ENCODE peak calls at places on chromosomes 7 and 10, in six cellular contexts. One of them, this sample, is unnamed. For H3K36me3, the result is how much of the 10 kb centered on the place peaks cover.

GRCh38 chr10:1270906-1271305 is 214.7 kb downstream of the WDR37 start:
- DNase-seq in hepatocyte: no peak
- DNase-seq in gastrocnemius medialis: no peak
- DNase-seq in fibroblast of lung: no peak
- DNase-seq in endothelial cell of umbilical vein: no peak
- DNase-seq in lung: no peak
- DNase-seq in this sample: peak

GRCh38 chr7:127887096-127887495 is 144.1 kb downstream of the LRRC4 start:
- DNase-seq in hepatocyte: no peak
- DNase-seq in gastrocnemius medialis: no peak
- DNase-seq in fibroblast of lung: no peak
- DNase-seq in endothelial cell of umbilical vein: no peak
- DNase-seq in lung: no peak
- DNase-seq in this sample: no peak

GRCh38 chr10:69944761-69945160 is 107.9 kb upstream of the MACROH2A2 start:
- DNase-seq in hepatocyte: no peak
- DNase-seq in gastrocnemius medialis: no peak
- DNase-seq in fibroblast of lung: no peak
- DNase-seq in endothelial cell of umbilical vein: no peak
- DNase-seq in lung: no peak
- DNase-seq in this sample: no peak

GRCh38 chr10:121753726-121754476 is 155.7 kb upstream of the FGFR2 start:
- DNase-seq in hepatocyte: no peak
- DNase-seq in gastrocnemius medialis: no peak
- DNase-seq in fibroblast of lung: peak
- DNase-seq in endothelial cell of umbilical vein: peak
- DNase-seq in lung: no peak
- DNase-seq in this sample: no peak

GRCh38 chr10:58555170-58555929 is 42.7 kb downstream of the BICC1 start:
- DNase-seq in hepatocyte: no peak
- DNase-seq in gastrocnemius medialis: no peak
- DNase-seq in fibroblast of lung: no peak
- DNase-seq in endothelial cell of umbilical vein: no peak
- DNase-seq in lung: no peak
- DNase-seq in this sample: no peak

GRCh38 chr7:155785536-155785935 is 26.7 kb downstream of the SHH start:
- DNase-seq in hepatocyte: no peak
- DNase-seq in gastrocnemius medialis: no peak
- DNase-seq in fibroblast of lung: peak
- DNase-seq in endothelial cell of umbilical vein: peak
- DNase-seq in lung: no peak
- DNase-seq in this sample: no peak

GRCh38 chr10:114855776-114856543 is 34.4 kb downstream of the FHIP2A start:
- DNase-seq in hepatocyte: no peak
- DNase-seq in gastrocnemius medialis: no peak
- DNase-seq in fibroblast of lung: peak
- DNase-seq in endothelial cell of umbilical vein: peak
- DNase-seq in lung: no peak
- DNase-seq in this sample: no peak

GRCh38 chr7:260441-261281 is 29.3 kb upstream of the FOXL3 start:
- DNase-seq in hepatocyte: no peak
- DNase-seq in gastrocnemius medialis: no peak
- DNase-seq in fibroblast of lung: no peak
- DNase-seq in endothelial cell of umbilical vein: no peak
- DNase-seq in lung: no peak
- DNase-seq in this sample: no peak

GRCh38 chr10:69123306-69123746 is 652 bp upstream of the VPS26A start:
- DNase-seq in hepatocyte: peak
- DNase-seq in gastrocnemius medialis: no peak
- DNase-seq in fibroblast of lung: peak
- DNase-seq in endothelial cell of umbilical vein: no peak
- DNase-seq in lung: no peak
- DNase-seq in this sample: no peak

GRCh38 chr10:3825244-3825643 is 40.2 kb upstream of the KLF6 start:
- DNase-seq in hepatocyte: peak
- DNase-seq in gastrocnemius medialis: peak
- DNase-seq in fibroblast of lung: peak
- DNase-seq in endothelial cell of umbilical vein: no peak
- DNase-seq in lung: no peak
- DNase-seq in this sample: peak

GRCh38 chr10:10911471-10911921 is 106.2 kb upstream of the CELF2 start:
- DNase-seq in hepatocyte: peak
- DNase-seq in gastrocnemius medialis: peak
- DNase-seq in fibroblast of lung: peak
- DNase-seq in endothelial cell of umbilical vein: peak
- DNase-seq in lung: peak
- DNase-seq in this sample: peak

GRCh38 chr10:71981024-71981867 is 17.1 kb downstream of the CHST3 start:
- DNase-seq in hepatocyte: no peak
- DNase-seq in gastrocnemius medialis: no peak
- DNase-seq in fibroblast of lung: peak
- DNase-seq in endothelial cell of umbilical vein: peak
- DNase-seq in lung: no peak
- DNase-seq in this sample: no peak

GRCh38 chr10:133251388-133252222 is 13.9 kb downstream of the VENTX start:
- DNase-seq in hepatocyte: no peak
- DNase-seq in gastrocnemius medialis: no peak
- DNase-seq in fibroblast of lung: no peak
- DNase-seq in endothelial cell of umbilical vein: no peak
- DNase-seq in lung: no peak
- DNase-seq in this sample: no peak

GRCh38 chr10:12181065-12181775 is 14.5 kb downstream of the NUDT5 start:
- DNase-seq in hepatocyte: no peak
- DNase-seq in gastrocnemius medialis: no peak
- DNase-seq in fibroblast of lung: no peak
- DNase-seq in endothelial cell of umbilical vein: no peak
- DNase-seq in lung: no peak
- DNase-seq in this sample: no peak

GRCh38 chr10:24272374-24272773 is 63.4 kb downstream of the KIAA1217 start:
- DNase-seq in hepatocyte: no peak
- DNase-seq in gastrocnemius medialis: no peak
- DNase-seq in fibroblast of lung: no peak
- DNase-seq in endothelial cell of umbilical vein: no peak
- DNase-seq in lung: no peak
- DNase-seq in this sample: no peak

GRCh38 chr7:98569606-98570337 is 47.3 kb upstream of the NPTX2 start:
- DNase-seq in hepatocyte: no peak
- DNase-seq in gastrocnemius medialis: peak
- DNase-seq in fibroblast of lung: no peak
- DNase-seq in endothelial cell of umbilical vein: no peak
- DNase-seq in lung: no peak
- DNase-seq in this sample: no peak

GRCh38 chr7:92691578-92691977 is 101.4 kb upstream of the FAM133B start:
- DNase-seq in hepatocyte: peak
- DNase-seq in gastrocnemius medialis: no peak
- DNase-seq in fibroblast of lung: peak
- DNase-seq in endothelial cell of umbilical vein: peak
- DNase-seq in lung: no peak
- DNase-seq in this sample: no peak

GRCh38 chr7:144830024-144830785 is 5.6 kb downstream of the TPK1 start:
- DNase-seq in hepatocyte: peak
- DNase-seq in gastrocnemius medialis: no peak
- DNase-seq in fibroblast of lung: no peak
- DNase-seq in endothelial cell of umbilical vein: no peak
- DNase-seq in lung: no peak
- DNase-seq in this sample: no peak

GRCh38 chr7:134298902-134299683 is 17.6 kb downstream of the SLC35B4 start:
- DNase-seq in hepatocyte: peak
- DNase-seq in gastrocnemius medialis: no peak
- DNase-seq in fibroblast of lung: peak
- DNase-seq in endothelial cell of umbilical vein: no peak
- DNase-seq in lung: no peak
- DNase-seq in this sample: no peak

GRCh38 chr10:24241536-24241935 is 32.6 kb downstream of the KIAA1217 start:
- DNase-seq in hepatocyte: no peak
- DNase-seq in gastrocnemius medialis: no peak
- DNase-seq in fibroblast of lung: no peak
- DNase-seq in endothelial cell of umbilical vein: no peak
- DNase-seq in lung: no peak
- DNase-seq in this sample: no peak

GRCh38 chr7:15554081-15554480 is 7.7 kb downstream of the AGMO start:
- DNase-seq in hepatocyte: no peak
- DNase-seq in gastrocnemius medialis: no peak
- DNase-seq in fibroblast of lung: no peak
- DNase-seq in endothelial cell of umbilical vein: peak
- DNase-seq in lung: no peak
- DNase-seq in this sample: no peak

GRCh38 chr10:4316166-4316810 is 509.7 kb upstream of the AKR1E2 start:
- DNase-seq in hepatocyte: no peak
- DNase-seq in gastrocnemius medialis: peak
- DNase-seq in fibroblast of lung: peak
- DNase-seq in endothelial cell of umbilical vein: no peak
- DNase-seq in lung: no peak
- DNase-seq in this sample: peak

GRCh38 chr10:52314007-52314821 is at the start of gene DKK1:
- DNase-seq in hepatocyte: peak
- DNase-seq in gastrocnemius medialis: peak
- DNase-seq in fibroblast of lung: peak
- DNase-seq in endothelial cell of umbilical vein: peak
- DNase-seq in lung: peak
- DNase-seq in this sample: peak

GRCh38 chr10:63224241-63224640 is 91.1 kb downstream of the NRBF2 start:
- DNase-seq in hepatocyte: no peak
- DNase-seq in gastrocnemius medialis: no peak
- DNase-seq in fibroblast of lung: no peak
- DNase-seq in endothelial cell of umbilical vein: no peak
- DNase-seq in lung: no peak
- DNase-seq in this sample: no peak

GRCh38 chr10:73865459-73866442 is 8.6 kb downstream of the CAMK2G start:
- DNase-seq in hepatocyte: no peak
- DNase-seq in gastrocnemius medialis: no peak
- DNase-seq in fibroblast of lung: no peak
- DNase-seq in endothelial cell of umbilical vein: no peak
- DNase-seq in lung: peak
- DNase-seq in this sample: no peak

GRCh38 chr7:73602721-73603651 is 21.3 kb downstream of the MLXIPL start:
- DNase-seq in hepatocyte: no peak
- DNase-seq in gastrocnemius medialis: no peak
- DNase-seq in fibroblast of lung: no peak
- DNase-seq in endothelial cell of umbilical vein: no peak
- DNase-seq in lung: no peak
- DNase-seq in this sample: no peak

GRCh38 chr7:1654738-1655490 is 15.2 kb upstream of the ELFN1 start:
- DNase-seq in hepatocyte: no peak
- DNase-seq in gastrocnemius medialis: no peak
- DNase-seq in fibroblast of lung: no peak
- DNase-seq in endothelial cell of umbilical vein: no peak
- DNase-seq in lung: no peak
- DNase-seq in this sample: no peak

GRCh38 chr10:5566606-5567005 is 41.8 kb downstream of the CALML3 start:
- DNase-seq in hepatocyte: no peak
- DNase-seq in gastrocnemius medialis: no peak
- DNase-seq in fibroblast of lung: no peak
- DNase-seq in endothelial cell of umbilical vein: no peak
- DNase-seq in lung: no peak
- DNase-seq in this sample: peak

GRCh38 chr7:142854505-142855400 is at the start of gene EPHB6:
- DNase-seq in hepatocyte: peak
- DNase-seq in gastrocnemius medialis: peak
- DNase-seq in fibroblast of lung: peak
- DNase-seq in endothelial cell of umbilical vein: no peak
- DNase-seq in lung: peak
- DNase-seq in this sample: peak

GRCh38 chr7:129874722-129875121 is 78.0 kb downstream of the UBE2H start:
- DNase-seq in hepatocyte: no peak
- DNase-seq in gastrocnemius medialis: no peak
- DNase-seq in fibroblast of lung: no peak
- DNase-seq in endothelial cell of umbilical vein: no peak
- DNase-seq in lung: no peak
- DNase-seq in this sample: no peak
- H3K36me3 ChIP-seq in hepatocyte: under half
- H3K36me3 ChIP-seq in gastrocnemius medialis: under half
- H3K36me3 ChIP-seq in fibroblast of lung: under half
- H3K36me3 ChIP-seq in endothelial cell of umbilical vein: under half
- H3K36me3 ChIP-seq in lung: under half
- H3K36me3 ChIP-seq in this sample: under half

DNA sequence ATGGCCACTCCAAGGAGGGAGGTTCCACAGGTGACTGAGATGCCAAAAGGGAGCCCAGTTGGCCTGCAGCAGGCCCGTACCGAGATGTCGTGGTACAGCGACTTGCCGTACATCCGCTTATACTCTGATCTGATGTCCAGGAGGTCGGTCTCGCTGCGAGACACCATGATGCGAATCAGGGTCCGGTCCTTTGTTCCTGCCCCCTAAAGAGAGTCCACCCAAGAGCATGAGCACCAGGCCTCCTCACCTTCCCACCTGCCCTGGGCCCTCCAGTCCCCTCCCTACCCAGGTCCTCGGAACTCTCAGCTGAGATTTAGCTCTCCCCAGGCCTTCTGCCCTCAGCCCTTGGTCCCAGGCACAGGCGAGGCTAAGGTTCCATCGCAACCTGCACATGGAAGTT is 25.0 kb downstream of the PLAC9 start:
- DNase-seq in hepatocyte: no peak
- DNase-seq in gastrocnemius medialis: no peak
- DNase-seq in fibroblast of lung: no peak
- DNase-seq in endothelial cell of umbilical vein: no peak
- DNase-seq in lung: no peak
- DNase-seq in this sample: no peak
- H3K36me3 ChIP-seq in hepatocyte: under half
- H3K36me3 ChIP-seq in gastrocnemius medialis: under half
- H3K36me3 ChIP-seq in fibroblast of lung: half or more
- H3K36me3 ChIP-seq in endothelial cell of umbilical vein: under half
- H3K36me3 ChIP-seq in lung: half or more
- H3K36me3 ChIP-seq in this sample: under half

DNA sequence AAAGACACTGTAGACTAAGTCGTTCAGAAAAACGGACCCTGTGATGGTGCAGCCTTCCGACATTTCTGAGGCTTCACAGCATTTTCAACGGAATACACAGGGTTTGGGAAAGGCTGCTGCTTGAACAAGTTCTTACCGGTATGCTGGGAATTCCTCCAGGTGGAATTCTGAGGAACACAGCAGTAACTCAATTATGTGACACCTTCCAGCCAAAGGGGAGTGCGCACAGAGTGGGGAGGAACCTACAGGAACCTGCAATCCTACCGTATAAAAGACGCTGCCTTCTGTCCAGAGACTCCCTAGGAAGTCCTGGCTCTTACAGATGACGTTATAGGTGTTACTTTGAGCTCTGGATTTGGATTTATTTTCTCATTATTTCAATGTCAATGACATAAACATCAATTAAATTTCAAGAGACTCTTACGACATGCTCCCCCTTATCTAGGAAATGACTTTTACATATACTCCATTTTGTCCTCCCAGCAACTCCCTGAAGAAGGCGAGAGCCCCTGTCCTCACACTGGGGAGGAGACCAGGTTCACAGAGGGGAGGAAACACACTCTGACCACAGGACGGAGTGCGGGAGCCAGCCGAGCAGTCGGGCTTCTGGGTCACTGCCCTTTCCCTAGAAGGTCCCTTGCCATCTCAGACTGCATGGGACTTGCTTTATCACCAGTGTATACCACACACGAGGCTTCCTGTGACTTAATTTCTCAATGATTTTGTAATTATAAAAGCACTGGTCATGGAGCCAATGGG is 27.9 kb downstream of the VIPR2 start:
- DNase-seq in hepatocyte: no peak
- DNase-seq in gastrocnemius medialis: no peak
- DNase-seq in fibroblast of lung: no peak
- DNase-seq in endothelial cell of umbilical vein: no peak
- DNase-seq in lung: no peak
- DNase-seq in this sample: peak
- H3K36me3 ChIP-seq in hepatocyte: under half
- H3K36me3 ChIP-seq in gastrocnemius medialis: under half
- H3K36me3 ChIP-seq in fibroblast of lung: under half
- H3K36me3 ChIP-seq in endothelial cell of umbilical vein: under half
- H3K36me3 ChIP-seq in lung: under half
- H3K36me3 ChIP-seq in this sample: under half

GRCh38 chr7:148884299-148885022 is 370 bp upstream of the EZH2 start:
- DNase-seq in hepatocyte: peak
- DNase-seq in gastrocnemius medialis: peak
- DNase-seq in fibroblast of lung: peak
- DNase-seq in endothelial cell of umbilical vein: peak
- DNase-seq in lung: peak
- DNase-seq in this sample: peak
- H3K36me3 ChIP-seq in hepatocyte: under half
- H3K36me3 ChIP-seq in gastrocnemius medialis: under half
- H3K36me3 ChIP-seq in fibroblast of lung: under half
- H3K36me3 ChIP-seq in endothelial cell of umbilical vein: under half
- H3K36me3 ChIP-seq in lung: under half
- H3K36me3 ChIP-seq in this sample: under half

This sample was measured in tibial artery.